ENCODE peak calls at places on chromosomes 16 and 17, in ten cellular contexts. One of them, this sample, is unnamed.

GRCh38 chr16:75064403-75065148 is 52.0 kb downstream of the LDHD start:
- DNase-seq in A172: peak; percentile 74
- DNase-seq in substantia nigra: no peak
- DNase-seq in uterus: no peak
- DNase-seq in EL: no peak
- DNase-seq in upper lobe of right lung: no peak
- DNase-seq in fibroblast of lung: peak; percentile 65
- DNase-seq in HFFc6: no peak
- DNase-seq in stimulated activated CD8-positive, alpha-beta memory T cell treated with anti-CD3 and anti-CD28 coated beads, Interleukin-7, amount 100 ng/mL, for 1 hour: no peak
- DNase-seq in heart right ventricle: no peak
- DNase-seq in this sample: no peak

GRCh38 chr16:19085679-19086200 is 18.3 kb downstream of the COQ7 start:
- DNase-seq in A172: peak; percentile 77
- DNase-seq in substantia nigra: no peak
- DNase-seq in uterus: no peak
- DNase-seq in EL: peak; percentile 42
- DNase-seq in upper lobe of right lung: no peak
- DNase-seq in fibroblast of lung: peak; percentile 43
- DNase-seq in HFFc6: no peak
- DNase-seq in stimulated activated CD8-positive, alpha-beta memory T cell treated with anti-CD3 and anti-CD28 coated beads, Interleukin-7, amount 100 ng/mL, for 1 hour: no peak
- DNase-seq in heart right ventricle: no peak
- DNase-seq in this sample: no peak

GRCh38 chr17:34257299-34257985 is 2.4 kb downstream of the CCL2 start:
- DNase-seq in A172: no peak
- DNase-seq in substantia nigra: no peak
- DNase-seq in uterus: no peak
- DNase-seq in EL: peak; percentile 38
- DNase-seq in upper lobe of right lung: no peak
- DNase-seq in fibroblast of lung: peak; percentile 69
- DNase-seq in HFFc6: no peak
- DNase-seq in stimulated activated CD8-positive, alpha-beta memory T cell treated with anti-CD3 and anti-CD28 coated beads, Interleukin-7, amount 100 ng/mL, for 1 hour: no peak
- DNase-seq in heart right ventricle: no peak
- DNase-seq in this sample: no peak

GRCh38 chr17:43324205-43324893 is 74.4 kb upstream of the ARL4D start:
- DNase-seq in A172: no peak
- DNase-seq in substantia nigra: no peak
- DNase-seq in uterus: no peak
- DNase-seq in EL: no peak
- DNase-seq in upper lobe of right lung: no peak
- DNase-seq in fibroblast of lung: no peak
- DNase-seq in HFFc6: no peak
- DNase-seq in stimulated activated CD8-positive, alpha-beta memory T cell treated with anti-CD3 and anti-CD28 coated beads, Interleukin-7, amount 100 ng/mL, for 1 hour: no peak
- DNase-seq in heart right ventricle: no peak
- DNase-seq in this sample: peak; percentile 37

GRCh38 chr17:700504-701094 is 14.0 kb downstream of the VPS53 start:
- DNase-seq in A172: no peak
- DNase-seq in substantia nigra: no peak
- DNase-seq in uterus: no peak
- DNase-seq in EL: peak; percentile 46
- DNase-seq in upper lobe of right lung: no peak
- DNase-seq in fibroblast of lung: peak; percentile 19
- DNase-seq in HFFc6: peak; percentile 47
- DNase-seq in stimulated activated CD8-positive, alpha-beta memory T cell treated with anti-CD3 and anti-CD28 coated beads, Interleukin-7, amount 100 ng/mL, for 1 hour: no peak
- DNase-seq in heart right ventricle: no peak
- DNase-seq in this sample: no peak

GRCh38 chr16:2465653-2466415 is 5.3 kb upstream of the NTN3 start:
- DNase-seq in A172: no peak
- DNase-seq in substantia nigra: no peak
- DNase-seq in uterus: no peak
- DNase-seq in EL: no peak
- DNase-seq in upper lobe of right lung: no peak
- DNase-seq in fibroblast of lung: no peak
- DNase-seq in HFFc6: no peak
- DNase-seq in stimulated activated CD8-positive, alpha-beta memory T cell treated with anti-CD3 and anti-CD28 coated beads, Interleukin-7, amount 100 ng/mL, for 1 hour: no peak
- DNase-seq in heart right ventricle: no peak
- DNase-seq in this sample: no peak

GRCh38 chr16:27080870-27081269 is 14.1 kb downstream of the C16orf82 start:
- DNase-seq in A172: no peak
- DNase-seq in substantia nigra: no peak
- DNase-seq in uterus: no peak
- DNase-seq in EL: no peak
- DNase-seq in upper lobe of right lung: no peak
- DNase-seq in fibroblast of lung: no peak
- DNase-seq in HFFc6: peak; percentile 21
- DNase-seq in stimulated activated CD8-positive, alpha-beta memory T cell treated with anti-CD3 and anti-CD28 coated beads, Interleukin-7, amount 100 ng/mL, for 1 hour: no peak
- DNase-seq in heart right ventricle: no peak
- DNase-seq in this sample: peak; percentile 1

GRCh38 chr16:58418601-58419000 is 26.3 kb downstream of the GINS3 start:
- DNase-seq in A172: peak; percentile 86
- DNase-seq in substantia nigra: no peak
- DNase-seq in uterus: peak; percentile 57
- DNase-seq in EL: peak; percentile 33
- DNase-seq in upper lobe of right lung: no peak
- DNase-seq in fibroblast of lung: peak; percentile 60
- DNase-seq in HFFc6: no peak
- DNase-seq in stimulated activated CD8-positive, alpha-beta memory T cell treated with anti-CD3 and anti-CD28 coated beads, Interleukin-7, amount 100 ng/mL, for 1 hour: no peak
- DNase-seq in heart right ventricle: peak; percentile 64
- DNase-seq in this sample: no peak

GRCh38 chr17:7184091-7184488 is 4.9 kb upstream of the ASGR1 start:
- DNase-seq in A172: no peak
- DNase-seq in substantia nigra: no peak
- DNase-seq in uterus: no peak
- DNase-seq in EL: no peak
- DNase-seq in upper lobe of right lung: peak; percentile 87
- DNase-seq in fibroblast of lung: no peak
- DNase-seq in HFFc6: no peak
- DNase-seq in stimulated activated CD8-positive, alpha-beta memory T cell treated with anti-CD3 and anti-CD28 coated beads, Interleukin-7, amount 100 ng/mL, for 1 hour: no peak
- DNase-seq in heart right ventricle: no peak
- DNase-seq in this sample: peak; percentile 68

This sample was measured in tibial artery.